ENCODE peak calls at places on chromosomes 2 and 18, in nine cellular contexts. One of them, this sample, is unnamed.

GRCh38 chr2:173990970-173991819 is 26.0 kb upstream of the SP3 start:
- DNase-seq in thoracic aorta: no peak
- DNase-seq in uterus: peak
- DNase-seq in astrocyte of the spinal cord: peak
- DNase-seq in spleen: no peak
- DNase-seq in A549: no peak
- DNase-seq in cardiac fibroblast: peak
- DNase-seq in foreskin fibroblast: peak
- DNase-seq in AG04450: peak
- DNase-seq in this sample: no peak

GRCh38 chr2:46845542-46846453 is 69.8 kb downstream of the MCFD2 start:
- DNase-seq in astrocyte of the spinal cord: no peak
- DNase-seq in uterus: no peak
- DNase-seq in foreskin fibroblast: no peak
- DNase-seq in thoracic aorta: no peak
- DNase-seq in cardiac fibroblast: peak
- DNase-seq in spleen: no peak
- DNase-seq in AG04450: no peak
- DNase-seq in A549: no peak
- DNase-seq in this sample: no peak

GRCh38 chr2:152497481-152498052 is 162.6 kb downstream of the FMNL2 start:
- DNase-seq in foreskin fibroblast: no peak
- DNase-seq in thoracic aorta: no peak
- DNase-seq in AG04450: no peak
- DNase-seq in cardiac fibroblast: peak
- DNase-seq in astrocyte of the spinal cord: peak
- DNase-seq in A549: no peak
- DNase-seq in uterus: no peak
- DNase-seq in spleen: no peak
- DNase-seq in this sample: no peak

GRCh38 chr2:64797881-64798590 is 144.3 kb upstream of the SERTAD2 start:
- DNase-seq in A549: no peak
- DNase-seq in astrocyte of the spinal cord: peak
- DNase-seq in spleen: no peak
- DNase-seq in thoracic aorta: no peak
- DNase-seq in uterus: no peak
- DNase-seq in foreskin fibroblast: peak
- DNase-seq in AG04450: peak
- DNase-seq in cardiac fibroblast: peak
- DNase-seq in this sample: no peak

GRCh38 chr2:207663870-207664545 is 38.8 kb upstream of the METTL21A start:
- DNase-seq in foreskin fibroblast: no peak
- DNase-seq in thoracic aorta: no peak
- DNase-seq in A549: no peak
- DNase-seq in spleen: no peak
- DNase-seq in uterus: no peak
- DNase-seq in AG04450: no peak
- DNase-seq in astrocyte of the spinal cord: no peak
- DNase-seq in cardiac fibroblast: no peak
- DNase-seq in this sample: peak

GRCh38 chr2:169734172-169734847 is 678 bp downstream of the KLHL23 start:
- DNase-seq in AG04450: no peak
- DNase-seq in foreskin fibroblast: peak
- DNase-seq in uterus: peak
- DNase-seq in cardiac fibroblast: no peak
- DNase-seq in thoracic aorta: no peak
- DNase-seq in A549: no peak
- DNase-seq in spleen: no peak
- DNase-seq in astrocyte of the spinal cord: peak
- DNase-seq in this sample: no peak

GRCh38 chr2:45612265-45612664 is 1.2 kb upstream of the SRBD1 start:
- DNase-seq in thoracic aorta: no peak
- DNase-seq in spleen: no peak
- DNase-seq in AG04450: no peak
- DNase-seq in uterus: no peak
- DNase-seq in astrocyte of the spinal cord: no peak
- DNase-seq in A549: no peak
- DNase-seq in cardiac fibroblast: no peak
- DNase-seq in foreskin fibroblast: no peak
- DNase-seq in this sample: no peak

GRCh38 chr18:13444430-13445240 is 226.1 kb downstream of the LDLRAD4 start:
- DNase-seq in thoracic aorta: no peak
- DNase-seq in spleen: no peak
- DNase-seq in foreskin fibroblast: no peak
- DNase-seq in cardiac fibroblast: no peak
- DNase-seq in uterus: no peak
- DNase-seq in AG04450: no peak
- DNase-seq in astrocyte of the spinal cord: no peak
- DNase-seq in A549: no peak
- DNase-seq in this sample: no peak

GRCh38 chr2:152423684-152424083 is 88.7 kb downstream of the FMNL2 start:
- DNase-seq in A549: no peak
- DNase-seq in astrocyte of the spinal cord: no peak
- DNase-seq in cardiac fibroblast: no peak
- DNase-seq in uterus: no peak
- DNase-seq in AG04450: no peak
- DNase-seq in foreskin fibroblast: no peak
- DNase-seq in spleen: no peak
- DNase-seq in thoracic aorta: no peak
- DNase-seq in this sample: no peak

GRCh38 chr2:231667096-231667427 is 41.3 kb upstream of the PTMA start:
- DNase-seq in foreskin fibroblast: no peak
- DNase-seq in AG04450: no peak
- DNase-seq in uterus: no peak
- DNase-seq in cardiac fibroblast: no peak
- DNase-seq in thoracic aorta: no peak
- DNase-seq in spleen: no peak
- DNase-seq in astrocyte of the spinal cord: no peak
- DNase-seq in A549: no peak
- DNase-seq in this sample: no peak
- H3K4me3 ChIP-seq in foreskin fibroblast: peak
- H3K4me3 ChIP-seq in AG04450: peak
- H3K4me3 ChIP-seq in uterus: peak
- H3K4me3 ChIP-seq in cardiac fibroblast: peak
- H3K4me3 ChIP-seq in thoracic aorta: peak
- H3K4me3 ChIP-seq in spleen: peak
- H3K4me3 ChIP-seq in astrocyte of the spinal cord: no peak
- H3K4me3 ChIP-seq in A549: peak
- H3K4me3 ChIP-seq in this sample: no peak

GRCh38 chr2:119536707-119537106 is 7.5 kb upstream of the CFAP221 start:
- DNase-seq in astrocyte of the spinal cord: no peak
- DNase-seq in foreskin fibroblast: no peak
- DNase-seq in uterus: no peak
- DNase-seq in A549: no peak
- DNase-seq in thoracic aorta: no peak
- DNase-seq in cardiac fibroblast: no peak
- DNase-seq in AG04450: no peak
- DNase-seq in spleen: no peak
- DNase-seq in this sample: no peak

GRCh38 chr2:119536209-119536608 is 8.0 kb upstream of the CFAP221 start:
- DNase-seq in foreskin fibroblast: no peak
- DNase-seq in AG04450: no peak
- DNase-seq in cardiac fibroblast: no peak
- DNase-seq in thoracic aorta: no peak
- DNase-seq in uterus: no peak
- DNase-seq in spleen: no peak
- DNase-seq in astrocyte of the spinal cord: no peak
- DNase-seq in A549: no peak
- DNase-seq in this sample: no peak

GRCh38 chr2:119533560-119533959 is 9.3 kb upstream of the SCTR start:
- DNase-seq in cardiac fibroblast: no peak
- DNase-seq in AG04450: no peak
- DNase-seq in A549: no peak
- DNase-seq in astrocyte of the spinal cord: no peak
- DNase-seq in spleen: no peak
- DNase-seq in thoracic aorta: no peak
- DNase-seq in foreskin fibroblast: no peak
- DNase-seq in uterus: no peak
- DNase-seq in this sample: no peak

GRCh38 chr2:119528036-119528435 is 3.8 kb upstream of the SCTR start:
- DNase-seq in thoracic aorta: no peak
- DNase-seq in cardiac fibroblast: no peak
- DNase-seq in A549: no peak
- DNase-seq in foreskin fibroblast: no peak
- DNase-seq in spleen: no peak
- DNase-seq in uterus: no peak
- DNase-seq in astrocyte of the spinal cord: no peak
- DNase-seq in AG04450: no peak
- DNase-seq in this sample: no peak

GRCh38 chr2:119531292-119531691 is 7.0 kb upstream of the SCTR start:
- DNase-seq in A549: peak
- DNase-seq in spleen: no peak
- DNase-seq in uterus: no peak
- DNase-seq in astrocyte of the spinal cord: no peak
- DNase-seq in cardiac fibroblast: no peak
- DNase-seq in foreskin fibroblast: no peak
- DNase-seq in AG04450: no peak
- DNase-seq in thoracic aorta: no peak
- DNase-seq in this sample: no peak
- TF ChIP-seq CTCF in A549: peak
- TF ChIP-seq CTCF in spleen: no peak
- TF ChIP-seq CTCF in uterus: no peak
- TF ChIP-seq CTCF in astrocyte of the spinal cord: no peak
- TF ChIP-seq CTCF in cardiac fibroblast: no peak
- TF ChIP-seq CTCF in foreskin fibroblast: no peak
- TF ChIP-seq CTCF in AG04450: no peak
- TF ChIP-seq CTCF in thoracic aorta: no peak
- TF ChIP-seq CTCF in this sample: peak

GRCh38 chr2:74846481-74846880 is 12.6 kb downstream of the HK2 start:
- DNase-seq in astrocyte of the spinal cord: no peak
- DNase-seq in A549: no peak
- DNase-seq in spleen: no peak
- DNase-seq in uterus: no peak
- DNase-seq in thoracic aorta: no peak
- DNase-seq in cardiac fibroblast: no peak
- DNase-seq in foreskin fibroblast: no peak
- DNase-seq in AG04450: no peak
- DNase-seq in this sample: no peak
- H3K4me3 ChIP-seq in astrocyte of the spinal cord: no peak
- H3K4me3 ChIP-seq in A549: no peak
- H3K4me3 ChIP-seq in spleen: no peak
- H3K4me3 ChIP-seq in uterus: no peak
- H3K4me3 ChIP-seq in thoracic aorta: no peak
- H3K4me3 ChIP-seq in cardiac fibroblast: no peak
- H3K4me3 ChIP-seq in foreskin fibroblast: no peak
- H3K4me3 ChIP-seq in AG04450: no peak
- H3K4me3 ChIP-seq in this sample: no peak

GRCh38 chr2:28662468-28663095 is 89.0 kb upstream of the PPP1CB start:
- DNase-seq in thoracic aorta: peak
- DNase-seq in foreskin fibroblast: peak
- DNase-seq in spleen: no peak
- DNase-seq in cardiac fibroblast: no peak
- DNase-seq in uterus: peak
- DNase-seq in AG04450: no peak
- DNase-seq in astrocyte of the spinal cord: peak
- DNase-seq in A549: peak
- DNase-seq in this sample: no peak

GRCh38 chr2:28664120-28664842 is 87.3 kb upstream of the PPP1CB start:
- DNase-seq in AG04450: no peak
- DNase-seq in cardiac fibroblast: peak
- DNase-seq in foreskin fibroblast: peak
- DNase-seq in A549: no peak
- DNase-seq in astrocyte of the spinal cord: no peak
- DNase-seq in thoracic aorta: no peak
- DNase-seq in uterus: peak
- DNase-seq in spleen: no peak
- DNase-seq in this sample: no peak

GRCh38 chr2:28661589-28662001 is 90.0 kb upstream of the PPP1CB start:
- DNase-seq in foreskin fibroblast: peak
- DNase-seq in uterus: peak
- DNase-seq in cardiac fibroblast: peak
- DNase-seq in AG04450: no peak
- DNase-seq in spleen: no peak
- DNase-seq in A549: peak
- DNase-seq in astrocyte of the spinal cord: peak
- DNase-seq in thoracic aorta: no peak
- DNase-seq in this sample: peak

GRCh38 chr2:28662044-28662443 is 89.6 kb upstream of the PPP1CB start:
- DNase-seq in thoracic aorta: no peak
- DNase-seq in spleen: no peak
- DNase-seq in cardiac fibroblast: no peak
- DNase-seq in uterus: no peak
- DNase-seq in A549: peak
- DNase-seq in astrocyte of the spinal cord: no peak
- DNase-seq in foreskin fibroblast: peak
- DNase-seq in AG04450: no peak
- DNase-seq in this sample: no peak

GRCh38 chr2:28663359-28663758 is 88.3 kb upstream of the PPP1CB start:
- DNase-seq in A549: peak
- DNase-seq in cardiac fibroblast: peak
- DNase-seq in astrocyte of the spinal cord: peak
- DNase-seq in uterus: peak
- DNase-seq in AG04450: no peak
- DNase-seq in foreskin fibroblast: peak
- DNase-seq in spleen: no peak
- DNase-seq in thoracic aorta: no peak
- DNase-seq in this sample: no peak
- TF ChIP-seq CTCF in A549: no peak
- TF ChIP-seq CTCF in cardiac fibroblast: peak
- TF ChIP-seq CTCF in astrocyte of the spinal cord: peak
- TF ChIP-seq CTCF in uterus: peak
- TF ChIP-seq CTCF in AG04450: peak
- TF ChIP-seq CTCF in foreskin fibroblast: peak
- TF ChIP-seq CTCF in spleen: no peak
- TF ChIP-seq CTCF in thoracic aorta: peak
- TF ChIP-seq CTCF in this sample: no peak

DNA sequence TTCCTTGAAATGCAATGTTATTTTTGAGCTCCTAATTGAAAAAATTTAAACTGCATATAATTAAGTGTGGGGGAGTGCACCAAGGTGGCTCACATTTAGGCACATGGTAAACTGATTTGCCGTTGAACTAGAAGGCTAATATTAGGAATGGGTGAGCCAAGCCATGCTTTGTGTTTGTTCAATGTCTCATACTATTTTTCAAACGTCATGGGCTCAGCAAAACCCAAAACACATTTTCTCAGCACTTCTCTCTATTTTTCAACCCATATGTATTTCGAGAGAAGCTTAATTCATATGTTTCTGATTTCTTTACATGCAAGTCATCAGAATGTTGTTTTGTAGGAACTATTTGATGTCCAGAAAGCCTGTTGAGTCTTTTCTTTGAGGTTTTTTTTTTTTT is 291.2 kb downstream of the TCF4 start:
- DNase-seq in A549: no peak
- DNase-seq in thoracic aorta: no peak
- DNase-seq in uterus: no peak
- DNase-seq in astrocyte of the spinal cord: no peak
- DNase-seq in spleen: no peak
- DNase-seq in AG04450: no peak
- DNase-seq in foreskin fibroblast: peak
- DNase-seq in cardiac fibroblast: no peak
- DNase-seq in this sample: no peak
- H3K4me3 ChIP-seq in A549: no peak
- H3K4me3 ChIP-seq in thoracic aorta: no peak
- H3K4me3 ChIP-seq in uterus: no peak
- H3K4me3 ChIP-seq in astrocyte of the spinal cord: no peak
- H3K4me3 ChIP-seq in spleen: no peak
- H3K4me3 ChIP-seq in AG04450: no peak
- H3K4me3 ChIP-seq in foreskin fibroblast: no peak
- H3K4me3 ChIP-seq in cardiac fibroblast: no peak
- H3K4me3 ChIP-seq in this sample: no peak

This sample was measured in LNCaP clone FGC.